ENCODE peak calls at places on chromosomes 6 and 20, in nine cellular contexts. One of them, this sample, is unnamed.

GRCh38 chr6:12593720-12594540 is 122.6 kb upstream of the PHACTR1 start:
- DNase-seq in tibial artery: no peak
- DNase-seq in NT2/D1: no peak
- DNase-seq in AG04450: no peak
- DNase-seq in suprapubic skin: no peak
- DNase-seq in CD4-positive, alpha-beta memory T cell: no peak
- DNase-seq in spleen: no peak
- DNase-seq in BJ: no peak
- DNase-seq in heart left ventricle: no peak
- DNase-seq in this sample: no peak

GRCh38 chr6:14732845-14733757 is 512.8 kb upstream of the JARID2 start:
- DNase-seq in AG04450: no peak
- DNase-seq in tibial artery: no peak
- DNase-seq in suprapubic skin: no peak
- DNase-seq in BJ: no peak
- DNase-seq in CD4-positive, alpha-beta memory T cell: no peak
- DNase-seq in NT2/D1: peak
- DNase-seq in spleen: no peak
- DNase-seq in heart left ventricle: no peak
- DNase-seq in this sample: no peak

GRCh38 chr6:34196833-34197195 is 39.9 kb upstream of the HMGA1 start:
- DNase-seq in AG04450: no peak
- DNase-seq in suprapubic skin: no peak
- DNase-seq in spleen: no peak
- DNase-seq in NT2/D1: no peak
- DNase-seq in BJ: no peak
- DNase-seq in heart left ventricle: no peak
- DNase-seq in CD4-positive, alpha-beta memory T cell: no peak
- DNase-seq in tibial artery: no peak
- DNase-seq in this sample: no peak

GRCh38 chr6:5389086-5389745 is 127.9 kb downstream of the FARS2 start:
- DNase-seq in AG04450: no peak
- DNase-seq in CD4-positive, alpha-beta memory T cell: no peak
- DNase-seq in heart left ventricle: no peak
- DNase-seq in tibial artery: no peak
- DNase-seq in suprapubic skin: no peak
- DNase-seq in BJ: no peak
- DNase-seq in NT2/D1: no peak
- DNase-seq in spleen: no peak
- DNase-seq in this sample: no peak

GRCh38 chr6:16704706-16705402 is 56.4 kb downstream of the ATXN1 start:
- DNase-seq in tibial artery: no peak
- DNase-seq in CD4-positive, alpha-beta memory T cell: no peak
- DNase-seq in NT2/D1: no peak
- DNase-seq in suprapubic skin: no peak
- DNase-seq in AG04450: no peak
- DNase-seq in heart left ventricle: no peak
- DNase-seq in BJ: no peak
- DNase-seq in spleen: no peak
- DNase-seq in this sample: no peak

GRCh38 chr6:109454483-109455160 is 950 bp downstream of the MICAL1 start:
- DNase-seq in BJ: no peak
- DNase-seq in NT2/D1: no peak
- DNase-seq in tibial artery: peak
- DNase-seq in suprapubic skin: peak
- DNase-seq in AG04450: no peak
- DNase-seq in CD4-positive, alpha-beta memory T cell: peak
- DNase-seq in spleen: peak
- DNase-seq in heart left ventricle: peak
- DNase-seq in this sample: no peak

GRCh38 chr6:101393291-101394251 is at the start of gene GRIK2:
- DNase-seq in tibial artery: no peak
- DNase-seq in CD4-positive, alpha-beta memory T cell: no peak
- DNase-seq in NT2/D1: no peak
- DNase-seq in AG04450: no peak
- DNase-seq in suprapubic skin: no peak
- DNase-seq in BJ: no peak
- DNase-seq in heart left ventricle: no peak
- DNase-seq in spleen: no peak
- DNase-seq in this sample: no peak

GRCh38 chr6:106974337-106974998 is at the start of gene CD24:
- DNase-seq in AG04450: no peak
- DNase-seq in CD4-positive, alpha-beta memory T cell: no peak
- DNase-seq in BJ: no peak
- DNase-seq in heart left ventricle: no peak
- DNase-seq in spleen: peak
- DNase-seq in tibial artery: no peak
- DNase-seq in suprapubic skin: peak
- DNase-seq in NT2/D1: no peak
- DNase-seq in this sample: no peak

GRCh38 chr6:142300758-142301251 is 1.0 kb upstream of the ADGRG6 start:
- DNase-seq in spleen: no peak
- DNase-seq in heart left ventricle: no peak
- DNase-seq in CD4-positive, alpha-beta memory T cell: no peak
- DNase-seq in BJ: no peak
- DNase-seq in suprapubic skin: peak
- DNase-seq in NT2/D1: no peak
- DNase-seq in AG04450: no peak
- DNase-seq in tibial artery: no peak
- DNase-seq in this sample: no peak

GRCh38 chr6:141169419-141169818 is 963.3 kb upstream of the GJE1 start:
- DNase-seq in NT2/D1: peak
- DNase-seq in AG04450: peak
- DNase-seq in tibial artery: no peak
- DNase-seq in CD4-positive, alpha-beta memory T cell: no peak
- DNase-seq in BJ: peak
- DNase-seq in spleen: no peak
- DNase-seq in heart left ventricle: no peak
- DNase-seq in suprapubic skin: no peak
- DNase-seq in this sample: no peak

GRCh38 chr6:90362273-90362672 is 65.6 kb upstream of the BACH2 start:
- DNase-seq in BJ: no peak
- DNase-seq in NT2/D1: no peak
- DNase-seq in CD4-positive, alpha-beta memory T cell: no peak
- DNase-seq in heart left ventricle: no peak
- DNase-seq in spleen: no peak
- DNase-seq in AG04450: peak
- DNase-seq in suprapubic skin: no peak
- DNase-seq in tibial artery: no peak
- DNase-seq in this sample: no peak

GRCh38 chr6:28258877-28259777 is at the start of gene NKAPL:
- DNase-seq in suprapubic skin: peak
- DNase-seq in heart left ventricle: peak
- DNase-seq in BJ: no peak
- DNase-seq in CD4-positive, alpha-beta memory T cell: peak
- DNase-seq in tibial artery: peak
- DNase-seq in NT2/D1: no peak
- DNase-seq in spleen: peak
- DNase-seq in AG04450: no peak
- DNase-seq in this sample: no peak

GRCh38 chr6:15352884-15353283 is 107.0 kb downstream of the JARID2 start:
- DNase-seq in BJ: no peak
- DNase-seq in CD4-positive, alpha-beta memory T cell: no peak
- DNase-seq in suprapubic skin: no peak
- DNase-seq in AG04450: no peak
- DNase-seq in spleen: no peak
- DNase-seq in heart left ventricle: no peak
- DNase-seq in NT2/D1: no peak
- DNase-seq in tibial artery: no peak
- DNase-seq in this sample: no peak

GRCh38 chr20:50309280-50309763 is 118.7 kb downstream of the CEBPB start:
- DNase-seq in spleen: peak
- DNase-seq in AG04450: no peak
- DNase-seq in tibial artery: no peak
- DNase-seq in NT2/D1: no peak
- DNase-seq in CD4-positive, alpha-beta memory T cell: no peak
- DNase-seq in heart left ventricle: no peak
- DNase-seq in suprapubic skin: no peak
- DNase-seq in BJ: no peak
- DNase-seq in this sample: no peak

GRCh38 chr6:1665214-1665613 is 55.5 kb downstream of the FOXC1 start:
- DNase-seq in suprapubic skin: no peak
- DNase-seq in heart left ventricle: no peak
- DNase-seq in spleen: no peak
- DNase-seq in CD4-positive, alpha-beta memory T cell: no peak
- DNase-seq in NT2/D1: no peak
- DNase-seq in AG04450: no peak
- DNase-seq in BJ: no peak
- DNase-seq in tibial artery: no peak
- DNase-seq in this sample: no peak

GRCh38 chr6:7150381-7151064 is 42.8 kb downstream of the RREB1 start:
- DNase-seq in spleen: no peak
- DNase-seq in heart left ventricle: no peak
- DNase-seq in CD4-positive, alpha-beta memory T cell: no peak
- DNase-seq in AG04450: no peak
- DNase-seq in NT2/D1: no peak
- DNase-seq in tibial artery: no peak
- DNase-seq in BJ: no peak
- DNase-seq in suprapubic skin: no peak
- DNase-seq in this sample: no peak

GRCh38 chr6:3001773-3002293 is 2.1 kb downstream of the NQO2 start:
- DNase-seq in tibial artery: no peak
- DNase-seq in BJ: no peak
- DNase-seq in spleen: no peak
- DNase-seq in AG04450: no peak
- DNase-seq in NT2/D1: no peak
- DNase-seq in heart left ventricle: no peak
- DNase-seq in suprapubic skin: no peak
- DNase-seq in CD4-positive, alpha-beta memory T cell: peak
- DNase-seq in this sample: peak

GRCh38 chr6:22442826-22443225 is 126.5 kb upstream of the HDGFL1 start:
- DNase-seq in CD4-positive, alpha-beta memory T cell: no peak
- DNase-seq in heart left ventricle: no peak
- DNase-seq in AG04450: no peak
- DNase-seq in BJ: no peak
- DNase-seq in spleen: no peak
- DNase-seq in tibial artery: no peak
- DNase-seq in NT2/D1: no peak
- DNase-seq in suprapubic skin: no peak
- DNase-seq in this sample: no peak

DNA sequence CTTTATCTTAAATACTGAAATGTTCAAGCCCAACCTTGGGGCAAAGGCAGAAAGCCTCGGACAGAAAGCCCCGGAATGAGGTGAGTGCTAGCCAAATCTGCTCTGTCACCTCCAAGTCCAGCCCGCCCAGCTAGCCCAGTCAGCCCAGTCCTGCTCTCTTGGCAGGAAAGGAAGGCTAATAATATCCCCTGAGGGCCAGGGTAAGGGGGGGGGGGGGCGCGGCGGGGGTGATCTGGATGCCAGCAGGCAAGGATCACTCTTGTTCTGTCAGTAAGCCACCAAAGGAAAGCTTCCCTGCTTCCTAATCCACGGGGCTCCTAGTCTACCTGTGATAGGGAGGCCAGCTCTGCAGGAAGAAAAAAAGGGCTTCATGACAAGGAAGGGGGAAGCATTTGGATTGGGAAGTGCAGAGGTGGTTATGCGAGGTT is 1.1 kb downstream of the NDRG3 start:
- DNase-seq in NT2/D1: no peak
- DNase-seq in AG04450: no peak
- DNase-seq in CD4-positive, alpha-beta memory T cell: no peak
- DNase-seq in suprapubic skin: no peak
- DNase-seq in tibial artery: peak
- DNase-seq in BJ: no peak
- DNase-seq in heart left ventricle: peak
- DNase-seq in spleen: no peak
- DNase-seq in this sample: no peak
- H3K4me3 ChIP-seq in NT2/D1: peak
- H3K4me3 ChIP-seq in AG04450: peak
- H3K4me3 ChIP-seq in CD4-positive, alpha-beta memory T cell: peak
- H3K4me3 ChIP-seq in suprapubic skin: peak
- H3K4me3 ChIP-seq in tibial artery: peak
- H3K4me3 ChIP-seq in BJ: peak
- H3K4me3 ChIP-seq in heart left ventricle: peak
- H3K4me3 ChIP-seq in spleen: peak
- H3K4me3 ChIP-seq in this sample: peak

DNA sequence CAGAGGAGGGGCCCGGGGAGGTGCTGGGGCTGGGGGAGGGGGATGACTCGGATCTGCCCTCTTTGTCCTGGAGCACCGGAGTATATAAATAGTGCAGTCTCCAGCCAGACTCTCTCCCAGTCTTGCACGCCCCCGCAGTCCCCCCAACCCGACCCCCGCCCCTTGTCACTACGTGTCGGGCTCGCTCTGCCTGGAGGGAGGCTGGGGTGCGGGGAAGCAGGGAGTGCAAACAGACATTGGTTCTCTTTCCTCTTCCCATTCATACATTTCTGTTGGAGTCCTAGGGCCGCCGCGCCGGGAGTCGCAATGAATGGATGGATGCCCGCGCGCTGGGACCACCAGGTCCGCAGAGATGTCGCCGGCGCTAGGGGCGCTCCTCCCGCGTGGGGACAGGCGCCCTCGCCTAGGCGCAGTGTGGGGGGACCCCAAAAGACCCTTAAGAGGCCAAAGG is 179.3 kb downstream of the TBXT start:
- DNase-seq in spleen: no peak
- DNase-seq in NT2/D1: no peak
- DNase-seq in suprapubic skin: no peak
- DNase-seq in CD4-positive, alpha-beta memory T cell: no peak
- DNase-seq in heart left ventricle: no peak
- DNase-seq in tibial artery: no peak
- DNase-seq in AG04450: no peak
- DNase-seq in BJ: no peak
- DNase-seq in this sample: no peak
- H3K4me3 ChIP-seq in spleen: peak
- H3K4me3 ChIP-seq in NT2/D1: peak
- H3K4me3 ChIP-seq in suprapubic skin: peak
- H3K4me3 ChIP-seq in CD4-positive, alpha-beta memory T cell: no peak
- H3K4me3 ChIP-seq in heart left ventricle: peak
- H3K4me3 ChIP-seq in tibial artery: peak
- H3K4me3 ChIP-seq in AG04450: peak
- H3K4me3 ChIP-seq in BJ: peak
- H3K4me3 ChIP-seq in this sample: no peak

GRCh38 chr20:35173576-35174192 is 1.8 kb downstream of the PROCR start:
- DNase-seq in NT2/D1: no peak
- DNase-seq in spleen: no peak
- DNase-seq in BJ: no peak
- DNase-seq in AG04450: no peak
- DNase-seq in tibial artery: no peak
- DNase-seq in CD4-positive, alpha-beta memory T cell: no peak
- DNase-seq in suprapubic skin: no peak
- DNase-seq in heart left ventricle: no peak
- DNase-seq in this sample: no peak
- H3K4me3 ChIP-seq in NT2/D1: no peak
- H3K4me3 ChIP-seq in spleen: no peak
- H3K4me3 ChIP-seq in BJ: no peak
- H3K4me3 ChIP-seq in AG04450: no peak
- H3K4me3 ChIP-seq in tibial artery: no peak
- H3K4me3 ChIP-seq in CD4-positive, alpha-beta memory T cell: no peak
- H3K4me3 ChIP-seq in suprapubic skin: peak
- H3K4me3 ChIP-seq in heart left ventricle: no peak
- H3K4me3 ChIP-seq in this sample: peak

DNA sequence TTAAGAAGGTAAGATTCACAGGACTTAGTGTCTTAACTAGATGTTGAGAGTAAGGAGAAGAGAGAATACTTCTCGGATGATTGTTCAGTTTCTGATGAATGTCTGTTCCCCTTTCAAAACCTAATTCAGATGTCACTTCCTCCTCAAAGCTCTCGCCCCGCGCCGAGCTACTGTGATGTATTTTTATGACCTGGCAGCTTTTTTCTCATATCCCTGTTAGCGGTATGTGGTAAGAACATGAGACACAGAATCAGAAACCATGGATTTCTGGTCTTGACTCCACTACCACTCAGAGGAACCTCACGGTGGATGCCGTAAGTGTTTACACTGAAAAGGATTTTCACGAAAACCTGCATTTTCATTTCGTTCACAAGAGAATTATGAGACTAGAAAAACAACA is 48.4 kb downstream of the CEP43 start:
- DNase-seq in suprapubic skin: no peak
- DNase-seq in BJ: no peak
- DNase-seq in NT2/D1: no peak
- DNase-seq in tibial artery: no peak
- DNase-seq in CD4-positive, alpha-beta memory T cell: peak
- DNase-seq in AG04450: no peak
- DNase-seq in spleen: peak
- DNase-seq in heart left ventricle: no peak
- DNase-seq in this sample: no peak
- H3K4me3 ChIP-seq in suprapubic skin: no peak
- H3K4me3 ChIP-seq in BJ: no peak
- H3K4me3 ChIP-seq in NT2/D1: no peak
- H3K4me3 ChIP-seq in tibial artery: no peak
- H3K4me3 ChIP-seq in CD4-positive, alpha-beta memory T cell: peak
- H3K4me3 ChIP-seq in AG04450: no peak
- H3K4me3 ChIP-seq in spleen: no peak
- H3K4me3 ChIP-seq in heart left ventricle: no peak
- H3K4me3 ChIP-seq in this sample: no peak